ENCODE peak calls at places on chromosomes 11 and 22, in ten cellular contexts. One of them, this sample, is unnamed.

GRCh38 chr11:77454867-77455655 is 18.8 kb downstream of the PAK1 start:
- DNase-seq in T-helper 9 cell: no peak
- DNase-seq in foreskin fibroblast: no peak
- DNase-seq in cardiac fibroblast: no peak
- DNase-seq in left lobe of liver: no peak
- DNase-seq in Kasumi-1: no peak
- DNase-seq in NCI-H2081: no peak
- DNase-seq in AG09319: no peak
- DNase-seq in GM12891: no peak
- DNase-seq in NCI-H510A treated with DMSO at 0.1 percent for 48 hours: no peak
- DNase-seq in this sample: no peak

GRCh38 chr22:26848244-26848920 is 191.0 kb downstream of the MIAT start:
- DNase-seq in T-helper 9 cell: no peak
- DNase-seq in foreskin fibroblast: peak
- DNase-seq in cardiac fibroblast: peak
- DNase-seq in left lobe of liver: no peak
- DNase-seq in Kasumi-1: no peak
- DNase-seq in NCI-H2081: no peak
- DNase-seq in AG09319: no peak
- DNase-seq in GM12891: no peak
- DNase-seq in NCI-H510A treated with DMSO at 0.1 percent for 48 hours: no peak
- DNase-seq in this sample: no peak

GRCh38 chr22:50014655-50015401 is 2.3 kb upstream of the IL17REL start:
- DNase-seq in T-helper 9 cell: no peak
- DNase-seq in foreskin fibroblast: no peak
- DNase-seq in cardiac fibroblast: no peak
- DNase-seq in left lobe of liver: no peak
- DNase-seq in Kasumi-1: no peak
- DNase-seq in NCI-H2081: no peak
- DNase-seq in AG09319: no peak
- DNase-seq in GM12891: peak
- DNase-seq in NCI-H510A treated with DMSO at 0.1 percent for 48 hours: no peak
- DNase-seq in this sample: peak

GRCh38 chr11:2522636-2523255 is 77.9 kb downstream of the KCNQ1 start:
- DNase-seq in T-helper 9 cell: no peak
- DNase-seq in foreskin fibroblast: no peak
- DNase-seq in cardiac fibroblast: no peak
- DNase-seq in left lobe of liver: peak
- DNase-seq in Kasumi-1: no peak
- DNase-seq in NCI-H2081: no peak
- DNase-seq in AG09319: no peak
- DNase-seq in GM12891: peak
- DNase-seq in NCI-H510A treated with DMSO at 0.1 percent for 48 hours: no peak
- DNase-seq in this sample: peak

GRCh38 chr11:37450613-37451012 is 852.6 kb upstream of the RAG2 start:
- DNase-seq in T-helper 9 cell: no peak
- DNase-seq in foreskin fibroblast: peak
- DNase-seq in cardiac fibroblast: no peak
- DNase-seq in left lobe of liver: no peak
- DNase-seq in Kasumi-1: peak
- DNase-seq in NCI-H2081: no peak
- DNase-seq in AG09319: no peak
- DNase-seq in GM12891: no peak
- DNase-seq in NCI-H510A treated with DMSO at 0.1 percent for 48 hours: no peak
- DNase-seq in this sample: no peak

GRCh38 chr11:134040386-134041297 is 28.2 kb upstream of the JAM3 start:
- DNase-seq in T-helper 9 cell: no peak
- DNase-seq in foreskin fibroblast: peak
- DNase-seq in cardiac fibroblast: peak
- DNase-seq in left lobe of liver: no peak
- DNase-seq in Kasumi-1: no peak
- DNase-seq in NCI-H2081: no peak
- DNase-seq in AG09319: no peak
- DNase-seq in GM12891: no peak
- DNase-seq in NCI-H510A treated with DMSO at 0.1 percent for 48 hours: no peak
- DNase-seq in this sample: no peak

GRCh38 chr11:75966546-75967287 is 151.7 kb downstream of the UVRAG start:
- DNase-seq in T-helper 9 cell: no peak
- DNase-seq in foreskin fibroblast: peak
- DNase-seq in cardiac fibroblast: peak
- DNase-seq in left lobe of liver: no peak
- DNase-seq in Kasumi-1: peak
- DNase-seq in NCI-H2081: no peak
- DNase-seq in AG09319: peak
- DNase-seq in GM12891: peak
- DNase-seq in NCI-H510A treated with DMSO at 0.1 percent for 48 hours: no peak
- DNase-seq in this sample: no peak

GRCh38 chr22:29715705-29716104 is 4.1 kb upstream of the CABP7 start:
- DNase-seq in T-helper 9 cell: no peak
- DNase-seq in foreskin fibroblast: no peak
- DNase-seq in cardiac fibroblast: no peak
- DNase-seq in left lobe of liver: no peak
- DNase-seq in Kasumi-1: no peak
- DNase-seq in NCI-H2081: no peak
- DNase-seq in AG09319: no peak
- DNase-seq in GM12891: no peak
- DNase-seq in NCI-H510A treated with DMSO at 0.1 percent for 48 hours: no peak
- DNase-seq in this sample: no peak

GRCh38 chr11:84089072-84090057 is 803.2 kb upstream of the CCDC90B start:
- DNase-seq in T-helper 9 cell: no peak
- DNase-seq in foreskin fibroblast: no peak
- DNase-seq in cardiac fibroblast: no peak
- DNase-seq in left lobe of liver: no peak
- DNase-seq in Kasumi-1: no peak
- DNase-seq in NCI-H2081: peak
- DNase-seq in AG09319: no peak
- DNase-seq in GM12891: no peak
- DNase-seq in NCI-H510A treated with DMSO at 0.1 percent for 48 hours: peak
- DNase-seq in this sample: no peak

GRCh38 chr11:72701466-72701865 is 27.2 kb upstream of the PDE2A start:
- DNase-seq in T-helper 9 cell: no peak
- DNase-seq in foreskin fibroblast: no peak
- DNase-seq in cardiac fibroblast: no peak
- DNase-seq in left lobe of liver: no peak
- DNase-seq in Kasumi-1: no peak
- DNase-seq in NCI-H2081: no peak
- DNase-seq in AG09319: no peak
- DNase-seq in GM12891: no peak
- DNase-seq in NCI-H510A treated with DMSO at 0.1 percent for 48 hours: no peak
- DNase-seq in this sample: no peak